ENCODE peak calls at places on chromosomes 6 and 20, in four cellular contexts. W is NCI-H2081, Y is ELR, P is LNCaP clone FGC. H is an unnamed sample.

GRCh38 chr6:129498950-129499870 is 210.8 kb downstream of the ARHGAP18 start:
- DNase-seq in W (peak; percentile 54), Y (peak; percentile 83), P (no peak), H (no peak)

GRCh38 chr6:156662025-156662445 is 115.1 kb upstream of the ARID1B start:
- DNase-seq in W (no peak), Y (peak; percentile 6), P (peak; percentile 41), H (no peak)

GRCh38 chr20:62320581-62321354 is 18.0 kb downstream of the ADRM1 start:
- DNase-seq in W (no peak), Y (peak; percentile 54), P (no peak), H (no peak)

GRCh38 chr6:144055121-144055931 is 40.0 kb downstream of the SF3B5 start:
- DNase-seq in W (no peak), Y (no peak), P (no peak), H (no peak)

GRCh38 chr6:97626586-97627441 is 343.8 kb upstream of the MMS22L start:
- DNase-seq in W (no peak), Y (peak; percentile 30), P (no peak), H (no peak)

GRCh38 chr20:56347628-56348305 is 11.0 kb upstream of the FAM210B start:
- DNase-seq in W (no peak), Y (no peak), P (no peak), H (no peak)

GRCh38 chr6:87340230-87340629 is 4.4 kb upstream of the C6orf163 start:
- DNase-seq in W (no peak), Y (no peak), P (no peak), H (no peak)

GRCh38 chr6:3517350-3517749 is 60.5 kb upstream of the SLC22A23 start:
- DNase-seq in W (no peak), Y (peak; percentile 90), P (no peak), H (no peak)

GRCh38 chr20:50029697-50030428 is 47.1 kb downstream of the SNAI1 start:
- DNase-seq in W (no peak), Y (peak; percentile 99), P (no peak), H (peak; percentile 61)

GRCh38 chr6:15329154-15329781 is 83.4 kb downstream of the JARID2 start:
- DNase-seq in W (no peak), Y (peak; percentile 92), P (no peak), H (no peak)

GRCh38 chr20:44200983-44201382 is 9.6 kb downstream of the OSER1 start:
- DNase-seq in W (no peak), Y (no peak), P (no peak), H (no peak)

GRCh38 chr6:26195376-26195923 is 108.2 kb downstream of the HFE start:
- DNase-seq in W (peak; percentile 79), Y (peak; percentile 94), P (peak; percentile 89), H (peak; percentile 77)

GRCh38 chr20:62887147-62887859 is 25.7 kb upstream of the TCFL5 start:
- DNase-seq in W (no peak), Y (peak; percentile 98), P (peak; percentile 62), H (no peak)

GRCh38 chr6:55772730-55773129 is 102.7 kb downstream of the BMP5 start:
- DNase-seq in W (no peak), Y (no peak), P (no peak), H (no peak)

GRCh38 chr6:90168693-90169131 is 127.9 kb downstream of the BACH2 start:
- DNase-seq in W (no peak), Y (peak; percentile 36), P (no peak), H (no peak)

GRCh38 chr6:6622557-6622956 is 34.0 kb downstream of the LY86 start:
- DNase-seq in W (no peak), Y (no peak), P (no peak), H (no peak)

H was measured in uterus.